ENCODE peak calls at places on chromosome 22, in nine cellular contexts. J is anterior cingulate cortex; G is activated CD4-positive, CD25-positive, alpha-beta regulatory T cell treated with anti-CD3 and anti-CD28 coated beads, Interleukin-2, amount 50 U/mL, for 72 hours; Y is spleen; L is GM23248; W is stimulated activated CD8-positive, alpha-beta memory T cell treated with anti-CD3 and anti-CD28 coated beads, Interleukin-12 subunit alpha, Interleukin-12 subunit beta, amount 100 ng/mL, for 1 hour; B is OCI-LY7; T is MCF 10A; D is endothelial cell. U is an unnamed sample.
A peak's percentile ranks its signal among the peaks of the same experiment; 100 is the strongest.

GRCh38 chr22:43013355-43014061 is 1.4 kb downstream of the PACSIN2 start:
- DNase-seq in W (no peak), Y (no peak), B (peak; percentile 25), G (no peak), T (no peak), J (no peak), L (peak; percentile 64), D (no peak), U (no peak)

GRCh38 chr22:43823353-43823908 is 11.3 kb upstream of the EFCAB6 start:
- DNase-seq in D (no peak), T (peak; percentile 11), B (no peak), L (no peak), Y (no peak), W (no peak), J (no peak), G (no peak), U (peak; percentile 27)

GRCh38 chr22:44846726-44847275 is 94.4 kb downstream of the ARHGAP8 start:
- DNase-seq in Y (no peak), B (no peak), D (no peak), J (no peak), W (no peak), G (no peak), T (no peak), L (no peak), U (no peak)

GRCh38 chr22:20280866-20281265 is 12.7 kb upstream of the RTN4R start:
- DNase-seq in J (no peak), D (no peak), Y (no peak), W (no peak), G (no peak), B (no peak), L (no peak), T (no peak), U (no peak)

GRCh38 chr22:40040927-40041326 is 46.2 kb downstream of the FAM83F start:
- DNase-seq in G (no peak), J (no peak), T (peak; percentile 97), W (no peak), B (no peak), Y (no peak), D (no peak), L (peak; percentile 42), U (no peak)

GRCh38 chr22:42688914-42689275 is 31.8 kb downstream of the A4GALT start:
- DNase-seq in Y (no peak), B (no peak), T (peak; percentile 81), L (peak; percentile 15), G (no peak), D (no peak), W (no peak), J (no peak), U (no peak)

GRCh38 chr22:36197065-36197440 is 4.6 kb downstream of the APOL4 start:
- DNase-seq in L (peak; percentile 47), W (no peak), T (no peak), Y (no peak), J (no peak), D (peak; percentile 61), B (peak; percentile 80), G (no peak), U (peak; percentile 76)

GRCh38 chr22:36433318-36434231 is 45.8 kb upstream of the MYH9 start:
- DNase-seq in T (no peak), J (no peak), D (no peak), G (no peak), Y (no peak), L (no peak), W (no peak), B (no peak), U (no peak)

GRCh38 chr22:43824724-43825485 is 12.8 kb upstream of the EFCAB6 start:
- DNase-seq in G (no peak), D (no peak), L (no peak), Y (no peak), W (no peak), J (no peak), B (no peak), T (no peak), U (peak; percentile 30)

GRCh38 chr22:33785283-33785991 is 134.8 kb downstream of the LARGE1 start:
- DNase-seq in D (no peak), B (no peak), L (peak; percentile 96), G (no peak), J (no peak), W (no peak), Y (no peak), T (no peak), U (no peak)

GRCh38 chr22:50089231-50090140 is at the start of gene MOV10L1:
- DNase-seq in Y (peak; percentile 72), G (no peak), D (no peak), T (no peak), J (no peak), L (peak; percentile 30), W (no peak), B (no peak), U (no peak)

GRCh38 chr22:30562391-30562790 is 12.1 kb downstream of the GAL3ST1 start:
- DNase-seq in J (no peak), Y (no peak), G (no peak), D (no peak), B (no peak), W (no peak), L (no peak), T (peak; percentile 71), U (no peak)

GRCh38 chr22:22802346-22802970 is 85.2 kb upstream of the IGLL5 start:
- DNase-seq in T (no peak), L (no peak), J (no peak), W (no peak), B (peak; percentile 56), G (no peak), Y (no peak), D (no peak), U (no peak)

GRCh38 chr22:42376721-42377177 is 55.5 kb downstream of the NFAM1 start:
- DNase-seq in B (no peak), D (no peak), L (peak; percentile 75), J (no peak), T (no peak), G (no peak), W (no peak), Y (peak; percentile 83), U (no peak)

GRCh38 chr22:23053051-23053707 is 17.1 kb upstream of the GNAZ start:
- DNase-seq in J (no peak), W (no peak), G (no peak), Y (peak; percentile 23), T (no peak), L (no peak), B (no peak), D (no peak), U (no peak)

GRCh38 chr22:41935015-41935908 is 8.7 kb upstream of the TNFRSF13C start:
- DNase-seq in B (no peak), T (no peak), D (no peak), W (no peak), G (no peak), J (no peak), Y (peak; percentile 81), L (no peak), U (no peak)

GRCh38 chr22:24096401-24097115 is 84.7 kb upstream of the SUSD2 start:
- DNase-seq in B (no peak), G (no peak), Y (peak; percentile 51), D (no peak), J (no peak), W (no peak), L (no peak), T (no peak), U (no peak)

GRCh38 chr22:20024225-20025087 is 3.5 kb downstream of the TANGO2 start:
- DNase-seq in B (no peak), L (no peak), G (no peak), W (no peak), J (no peak), Y (peak; percentile 71), T (no peak), D (no peak), U (no peak)

U was measured in mesothelial cell of epicardium.